ENCODE peak calls at places on chromosomes 3 and 15, in nine cellular contexts. One of them, this sample, is unnamed.

GRCh38 chr3:177284383-177284881 is 87.2 kb upstream of the TBL1XR1 start:
- DNase-seq in activated gamma-delta T cell treated with Interleukin-2 at 50 U/mL for 16 hours: no peak
- DNase-seq in Kasumi-1: peak; percentile 70
- DNase-seq in MM.1S: no peak
- DNase-seq in breast epithelium: no peak
- DNase-seq in NCI-H526 treated with DMSO at 0.1 percent for 48 hours: no peak
- DNase-seq in ovary: no peak
- DNase-seq in Ammon's horn: peak; percentile 8
- DNase-seq in pulmonary artery endothelial cell: no peak
- DNase-seq in this sample: no peak

GRCh38 chr15:87902772-87903388 is 353.7 kb downstream of the NTRK3 start:
- DNase-seq in activated gamma-delta T cell treated with Interleukin-2 at 50 U/mL for 16 hours: no peak
- DNase-seq in Kasumi-1: no peak
- DNase-seq in MM.1S: no peak
- DNase-seq in breast epithelium: no peak
- DNase-seq in NCI-H526 treated with DMSO at 0.1 percent for 48 hours: no peak
- DNase-seq in ovary: no peak
- DNase-seq in Ammon's horn: no peak
- DNase-seq in pulmonary artery endothelial cell: no peak
- DNase-seq in this sample: no peak

GRCh38 chr3:186536883-186537553 is 7.2 kb downstream of the CRYGS start:
- DNase-seq in activated gamma-delta T cell treated with Interleukin-2 at 50 U/mL for 16 hours: no peak
- DNase-seq in Kasumi-1: peak; percentile 45
- DNase-seq in MM.1S: no peak
- DNase-seq in breast epithelium: no peak
- DNase-seq in NCI-H526 treated with DMSO at 0.1 percent for 48 hours: no peak
- DNase-seq in ovary: no peak
- DNase-seq in Ammon's horn: no peak
- DNase-seq in pulmonary artery endothelial cell: no peak
- DNase-seq in this sample: no peak

GRCh38 chr3:196920733-196921132 is 21.6 kb downstream of the NCBP2 start:
- DNase-seq in activated gamma-delta T cell treated with Interleukin-2 at 50 U/mL for 16 hours: no peak
- DNase-seq in Kasumi-1: no peak
- DNase-seq in MM.1S: no peak
- DNase-seq in breast epithelium: no peak
- DNase-seq in NCI-H526 treated with DMSO at 0.1 percent for 48 hours: no peak
- DNase-seq in ovary: no peak
- DNase-seq in Ammon's horn: no peak
- DNase-seq in pulmonary artery endothelial cell: no peak
- DNase-seq in this sample: no peak

GRCh38 chr3:117103645-117104044 is 394.1 kb downstream of the TUSC7 start:
- DNase-seq in activated gamma-delta T cell treated with Interleukin-2 at 50 U/mL for 16 hours: no peak
- DNase-seq in Kasumi-1: no peak
- DNase-seq in MM.1S: no peak
- DNase-seq in breast epithelium: no peak
- DNase-seq in NCI-H526 treated with DMSO at 0.1 percent for 48 hours: no peak
- DNase-seq in ovary: no peak
- DNase-seq in Ammon's horn: no peak
- DNase-seq in pulmonary artery endothelial cell: no peak
- DNase-seq in this sample: no peak

GRCh38 chr3:133532951-133533350 is 40.5 kb upstream of the CDV3 start:
- DNase-seq in activated gamma-delta T cell treated with Interleukin-2 at 50 U/mL for 16 hours: no peak
- DNase-seq in Kasumi-1: no peak
- DNase-seq in MM.1S: no peak
- DNase-seq in breast epithelium: no peak
- DNase-seq in NCI-H526 treated with DMSO at 0.1 percent for 48 hours: no peak
- DNase-seq in ovary: no peak
- DNase-seq in Ammon's horn: no peak
- DNase-seq in pulmonary artery endothelial cell: no peak
- DNase-seq in this sample: no peak

GRCh38 chr3:54345976-54346375 is 223.6 kb downstream of the CACNA2D3 start:
- DNase-seq in activated gamma-delta T cell treated with Interleukin-2 at 50 U/mL for 16 hours: no peak
- DNase-seq in Kasumi-1: no peak
- DNase-seq in MM.1S: no peak
- DNase-seq in breast epithelium: no peak
- DNase-seq in NCI-H526 treated with DMSO at 0.1 percent for 48 hours: no peak
- DNase-seq in ovary: no peak
- DNase-seq in Ammon's horn: no peak
- DNase-seq in pulmonary artery endothelial cell: no peak
- DNase-seq in this sample: no peak

GRCh38 chr3:142866841-142867631 is 21.8 kb downstream of the PCOLCE2 start:
- DNase-seq in activated gamma-delta T cell treated with Interleukin-2 at 50 U/mL for 16 hours: no peak
- DNase-seq in Kasumi-1: no peak
- DNase-seq in MM.1S: peak; percentile 43
- DNase-seq in breast epithelium: no peak
- DNase-seq in NCI-H526 treated with DMSO at 0.1 percent for 48 hours: peak; percentile 98
- DNase-seq in ovary: no peak
- DNase-seq in Ammon's horn: no peak
- DNase-seq in pulmonary artery endothelial cell: no peak
- DNase-seq in this sample: no peak

GRCh38 chr3:106421928-106422327 is 553.1 kb upstream of the CBLB start:
- DNase-seq in activated gamma-delta T cell treated with Interleukin-2 at 50 U/mL for 16 hours: no peak
- DNase-seq in Kasumi-1: no peak
- DNase-seq in MM.1S: no peak
- DNase-seq in breast epithelium: no peak
- DNase-seq in NCI-H526 treated with DMSO at 0.1 percent for 48 hours: no peak
- DNase-seq in ovary: no peak
- DNase-seq in Ammon's horn: no peak
- DNase-seq in pulmonary artery endothelial cell: no peak
- DNase-seq in this sample: no peak

GRCh38 chr3:128620268-128620691 is 30.3 kb downstream of the RPN1 start:
- DNase-seq in activated gamma-delta T cell treated with Interleukin-2 at 50 U/mL for 16 hours: no peak
- DNase-seq in Kasumi-1: no peak
- DNase-seq in MM.1S: no peak
- DNase-seq in breast epithelium: peak; percentile 40
- DNase-seq in NCI-H526 treated with DMSO at 0.1 percent for 48 hours: no peak
- DNase-seq in ovary: no peak
- DNase-seq in Ammon's horn: no peak
- DNase-seq in pulmonary artery endothelial cell: no peak
- DNase-seq in this sample: no peak

GRCh38 chr15:83413054-83413719 is 34.0 kb upstream of the SH3GL3 start:
- DNase-seq in activated gamma-delta T cell treated with Interleukin-2 at 50 U/mL for 16 hours: no peak
- DNase-seq in Kasumi-1: no peak
- DNase-seq in MM.1S: no peak
- DNase-seq in breast epithelium: no peak
- DNase-seq in NCI-H526 treated with DMSO at 0.1 percent for 48 hours: no peak
- DNase-seq in ovary: no peak
- DNase-seq in Ammon's horn: no peak
- DNase-seq in pulmonary artery endothelial cell: no peak
- DNase-seq in this sample: no peak

GRCh38 chr15:100328796-100329195 is 13.0 kb downstream of the ADAMTS17 start:
- DNase-seq in activated gamma-delta T cell treated with Interleukin-2 at 50 U/mL for 16 hours: no peak
- DNase-seq in Kasumi-1: no peak
- DNase-seq in MM.1S: no peak
- DNase-seq in breast epithelium: no peak
- DNase-seq in NCI-H526 treated with DMSO at 0.1 percent for 48 hours: no peak
- DNase-seq in ovary: no peak
- DNase-seq in Ammon's horn: no peak
- DNase-seq in pulmonary artery endothelial cell: no peak
- DNase-seq in this sample: no peak

GRCh38 chr3:128367726-128368125 is 99.0 kb downstream of the DNAJB8 start:
- DNase-seq in activated gamma-delta T cell treated with Interleukin-2 at 50 U/mL for 16 hours: no peak
- DNase-seq in Kasumi-1: no peak
- DNase-seq in MM.1S: no peak
- DNase-seq in breast epithelium: no peak
- DNase-seq in NCI-H526 treated with DMSO at 0.1 percent for 48 hours: no peak
- DNase-seq in ovary: no peak
- DNase-seq in Ammon's horn: no peak
- DNase-seq in pulmonary artery endothelial cell: no peak
- DNase-seq in this sample: no peak

GRCh38 chr3:138862924-138863775 is 28.4 kb upstream of the PIK3CB start:
- DNase-seq in activated gamma-delta T cell treated with Interleukin-2 at 50 U/mL for 16 hours: no peak
- DNase-seq in Kasumi-1: peak; percentile 14
- DNase-seq in MM.1S: no peak
- DNase-seq in breast epithelium: no peak
- DNase-seq in NCI-H526 treated with DMSO at 0.1 percent for 48 hours: peak; percentile 45
- DNase-seq in ovary: no peak
- DNase-seq in Ammon's horn: peak; percentile 69
- DNase-seq in pulmonary artery endothelial cell: no peak
- DNase-seq in this sample: no peak

GRCh38 chr3:126127452-126127851 is 43.5 kb upstream of the SLC41A3 start:
- DNase-seq in activated gamma-delta T cell treated with Interleukin-2 at 50 U/mL for 16 hours: no peak
- DNase-seq in Kasumi-1: no peak
- DNase-seq in MM.1S: no peak
- DNase-seq in breast epithelium: peak; percentile 28
- DNase-seq in NCI-H526 treated with DMSO at 0.1 percent for 48 hours: no peak
- DNase-seq in ovary: no peak
- DNase-seq in Ammon's horn: no peak
- DNase-seq in pulmonary artery endothelial cell: no peak
- DNase-seq in this sample: no peak

GRCh38 chr3:167941234-167941995 is 154.3 kb downstream of the GOLIM4 start:
- DNase-seq in activated gamma-delta T cell treated with Interleukin-2 at 50 U/mL for 16 hours: no peak
- DNase-seq in Kasumi-1: peak; percentile 99
- DNase-seq in MM.1S: no peak
- DNase-seq in breast epithelium: no peak
- DNase-seq in NCI-H526 treated with DMSO at 0.1 percent for 48 hours: peak; percentile 84
- DNase-seq in ovary: no peak
- DNase-seq in Ammon's horn: peak; percentile 21
- DNase-seq in pulmonary artery endothelial cell: no peak
- DNase-seq in this sample: no peak

GRCh38 chr3:73893089-73893488 is 268.3 kb upstream of the PDZRN3 start:
- DNase-seq in activated gamma-delta T cell treated with Interleukin-2 at 50 U/mL for 16 hours: no peak
- DNase-seq in Kasumi-1: no peak
- DNase-seq in MM.1S: no peak
- DNase-seq in breast epithelium: no peak
- DNase-seq in NCI-H526 treated with DMSO at 0.1 percent for 48 hours: no peak
- DNase-seq in ovary: no peak
- DNase-seq in Ammon's horn: no peak
- DNase-seq in pulmonary artery endothelial cell: no peak
- DNase-seq in this sample: no peak

GRCh38 chr3:72050048-72050632 is 265.2 kb upstream of the PROK2 start:
- DNase-seq in activated gamma-delta T cell treated with Interleukin-2 at 50 U/mL for 16 hours: no peak
- DNase-seq in Kasumi-1: no peak
- DNase-seq in MM.1S: no peak
- DNase-seq in breast epithelium: no peak
- DNase-seq in NCI-H526 treated with DMSO at 0.1 percent for 48 hours: no peak
- DNase-seq in ovary: no peak
- DNase-seq in Ammon's horn: no peak
- DNase-seq in pulmonary artery endothelial cell: no peak
- DNase-seq in this sample: no peak

GRCh38 chr3:72763751-72764440 is 84.3 kb downstream of the SHQ1 start:
- DNase-seq in activated gamma-delta T cell treated with Interleukin-2 at 50 U/mL for 16 hours: no peak
- DNase-seq in Kasumi-1: no peak
- DNase-seq in MM.1S: no peak
- DNase-seq in breast epithelium: no peak
- DNase-seq in NCI-H526 treated with DMSO at 0.1 percent for 48 hours: no peak
- DNase-seq in ovary: no peak
- DNase-seq in Ammon's horn: no peak
- DNase-seq in pulmonary artery endothelial cell: no peak
- DNase-seq in this sample: no peak

GRCh38 chr3:13019243-13019701 is 54.0 kb downstream of the IQSEC1 start:
- DNase-seq in activated gamma-delta T cell treated with Interleukin-2 at 50 U/mL for 16 hours: no peak
- DNase-seq in Kasumi-1: no peak
- DNase-seq in MM.1S: peak; percentile 60
- DNase-seq in breast epithelium: peak; percentile 50
- DNase-seq in NCI-H526 treated with DMSO at 0.1 percent for 48 hours: no peak
- DNase-seq in ovary: peak; percentile 57
- DNase-seq in Ammon's horn: no peak
- DNase-seq in pulmonary artery endothelial cell: no peak
- DNase-seq in this sample: no peak

GRCh38 chr3:197103766-197104165 is 74.1 kb upstream of the MELTF start:
- DNase-seq in activated gamma-delta T cell treated with Interleukin-2 at 50 U/mL for 16 hours: no peak
- DNase-seq in Kasumi-1: no peak
- DNase-seq in MM.1S: no peak
- DNase-seq in breast epithelium: no peak
- DNase-seq in NCI-H526 treated with DMSO at 0.1 percent for 48 hours: no peak
- DNase-seq in ovary: no peak
- DNase-seq in Ammon's horn: no peak
- DNase-seq in pulmonary artery endothelial cell: no peak
- DNase-seq in this sample: no peak

GRCh38 chr3:194633349-194634004 is at the start of gene TMEM44:
- DNase-seq in activated gamma-delta T cell treated with Interleukin-2 at 50 U/mL for 16 hours: peak; percentile 48
- DNase-seq in Kasumi-1: peak; percentile 88
- DNase-seq in MM.1S: peak; percentile 76
- DNase-seq in breast epithelium: peak; percentile 66
- DNase-seq in NCI-H526 treated with DMSO at 0.1 percent for 48 hours: peak; percentile 53
- DNase-seq in ovary: peak; percentile 76
- DNase-seq in Ammon's horn: peak; percentile 36
- DNase-seq in pulmonary artery endothelial cell: peak; percentile 61
- DNase-seq in this sample: peak; percentile 65

GRCh38 chr3:43632269-43632733 is 10.5 kb upstream of the ANO10 start:
- DNase-seq in activated gamma-delta T cell treated with Interleukin-2 at 50 U/mL for 16 hours: no peak
- DNase-seq in Kasumi-1: no peak
- DNase-seq in MM.1S: no peak
- DNase-seq in breast epithelium: no peak
- DNase-seq in NCI-H526 treated with DMSO at 0.1 percent for 48 hours: no peak
- DNase-seq in ovary: no peak
- DNase-seq in Ammon's horn: peak; percentile 41
- DNase-seq in pulmonary artery endothelial cell: peak; percentile 73
- DNase-seq in this sample: no peak

GRCh38 chr3:47414161-47414564 is 33.3 kb downstream of the PTPN23 start:
- DNase-seq in activated gamma-delta T cell treated with Interleukin-2 at 50 U/mL for 16 hours: no peak
- DNase-seq in Kasumi-1: no peak
- DNase-seq in MM.1S: no peak
- DNase-seq in breast epithelium: no peak
- DNase-seq in NCI-H526 treated with DMSO at 0.1 percent for 48 hours: no peak
- DNase-seq in ovary: no peak
- DNase-seq in Ammon's horn: no peak
- DNase-seq in pulmonary artery endothelial cell: no peak
- DNase-seq in this sample: no peak